ENCODE peak calls at places on chromosome 6, in eight cellular contexts. W, X, V, S, Q, U, R and L are unnamed samples.

GRCh38 chr6:57193177-57193576 is 21.1 kb downstream of the BAG2 start:
- DNase-seq in W (no peak), R (no peak), U (no peak), Q (no peak), X (no peak), S (no peak), V (no peak), L (no peak)

GRCh38 chr6:35181933-35182612 is 31.7 kb upstream of the SCUBE3 start:
- DNase-seq in V (no peak), X (no peak), R (no peak), U (no peak), Q (no peak), W (peak; percentile 76), S (peak; percentile 81), L (peak; percentile 80)

GRCh38 chr6:134207431-134207830 is 110.5 kb downstream of the SGK1 start:
- DNase-seq in V (no peak), S (no peak), U (no peak), W (no peak), Q (no peak), R (no peak), X (no peak), L (no peak)

GRCh38 chr6:29510202-29510601 is 22.4 kb upstream of the MAS1L start:
- DNase-seq in W (no peak), Q (no peak), S (no peak), R (no peak), X (no peak), V (no peak), U (no peak), L (no peak)

GRCh38 chr6:42453027-42453648 is 1.4 kb upstream of the TRERF1 start:
- DNase-seq in V (peak; percentile 42), R (peak; percentile 73), X (peak; percentile 78), U (peak; percentile 74), Q (no peak), W (peak; percentile 87), S (peak; percentile 85), L (peak; percentile 94)

GRCh38 chr6:53090576-53090975 is 25.4 kb downstream of the FBXO9 start:
- DNase-seq in R (no peak), W (no peak), X (no peak), V (no peak), Q (no peak), U (no peak), S (no peak), L (no peak)

GRCh38 chr6:37052027-37052628 is 46.7 kb downstream of the FGD2 start:
- DNase-seq in U (peak; percentile 65), Q (no peak), X (no peak), W (no peak), S (no peak), R (no peak), V (no peak), L (no peak)

GRCh38 chr6:95093154-95093553 is 484.2 kb upstream of the MANEA start:
- DNase-seq in W (no peak), U (no peak), S (no peak), V (no peak), X (no peak), Q (no peak), R (no peak), L (no peak)

GRCh38 chr6:111973897-111974639 is 79.8 kb upstream of the CCN6 start:
- DNase-seq in U (no peak), W (no peak), R (no peak), X (no peak), Q (no peak), S (no peak), V (no peak), L (no peak)

GRCh38 chr6:105849741-105850140 is 236.4 kb upstream of the PRDM1 start:
- DNase-seq in W (no peak), V (no peak), U (no peak), R (no peak), S (no peak), X (no peak), Q (no peak), L (no peak)

GRCh38 chr6:109790131-109790530 is 99.0 kb downstream of the FIG4 start:
- DNase-seq in S (no peak), W (no peak), X (no peak), V (no peak), U (no peak), Q (no peak), R (no peak), L (no peak)

GRCh38 chr6:33414592-33415271 is 3.2 kb downstream of the CUTA start:
- DNase-seq in S (no peak), V (no peak), W (no peak), R (no peak), Q (no peak), U (no peak), X (no peak), L (no peak)

GRCh38 chr6:46849361-46849690 is 56.1 kb downstream of the MEP1A start:
- DNase-seq in Q (no peak), X (no peak), V (no peak), U (no peak), S (no peak), W (no peak), R (no peak), L (no peak)

GRCh38 chr6:124057448-124057847 is 253.8 kb downstream of the NKAIN2 start:
- DNase-seq in U (no peak), X (no peak), W (no peak), Q (no peak), V (no peak), S (peak; percentile 56), R (no peak), L (no peak)

GRCh38 chr6:53309059-53309896 is 39.5 kb downstream of the ELOVL5 start:
- DNase-seq in X (no peak), U (no peak), S (peak; percentile 71), R (no peak), W (no peak), Q (no peak), V (no peak), L (no peak)

GRCh38 chr6:12066297-12066696 is 54.2 kb downstream of the HIVEP1 start:
- DNase-seq in Q (no peak), S (no peak), R (no peak), X (no peak), W (no peak), V (no peak), U (no peak), L (no peak)

GRCh38 chr6:133965817-133966360 is 12.9 kb downstream of the TBPL1 start:
- DNase-seq in U (no peak), W (no peak), X (no peak), R (no peak), Q (no peak), S (no peak), V (no peak), L (no peak)

GRCh38 chr6:106163966-106164877 is 78.1 kb downstream of the PRDM1 start:
- DNase-seq in U (peak; percentile 70), X (peak; percentile 51), R (no peak), V (peak; percentile 25), Q (no peak), S (no peak), W (peak; percentile 71), L (peak; percentile 49)

GRCh38 chr6:21741221-21742109 is 147.9 kb downstream of the SOX4 start:
- DNase-seq in V (no peak), Q (no peak), S (peak; percentile 25), X (no peak), R (no peak), U (no peak), W (no peak), L (no peak)

GRCh38 chr6:167906899-167907298 is 80.2 kb downstream of the AFDN start:
- DNase-seq in W (peak; percentile 65), Q (no peak), U (no peak), S (no peak), X (no peak), V (no peak), R (no peak), L (no peak)

GRCh38 chr6:126066068-126067048 is 80.0 kb downstream of the TRMT11 start:
- DNase-seq in W (no peak), S (no peak), Q (no peak), U (no peak), X (no peak), R (no peak), V (no peak), L (no peak)

GRCh38 chr6:108497883-108498282 is 62.8 kb upstream of the FOXO3 start:
- DNase-seq in S (peak; percentile 17), X (no peak), R (peak; percentile 42), Q (no peak), W (no peak), V (no peak), U (no peak), L (no peak)

GRCh38 chr6:87848616-87849015 is 146.6 kb upstream of the AKIRIN2 start:
- DNase-seq in R (no peak), W (no peak), Q (no peak), U (no peak), V (no peak), S (no peak), X (no peak), L (no peak)

GRCh38 chr6:31652925-31653724 is 664 bp upstream of the BAG6 start:
- DNase-seq in R (no peak), W (peak; percentile 90), X (no peak), V (no peak), S (peak; percentile 96), Q (no peak), U (peak; percentile 88), L (peak; percentile 80)

GRCh38 chr6:15020114-15020770 is 225.6 kb upstream of the JARID2 start:
- DNase-seq in U (no peak), R (no peak), X (no peak), Q (no peak), V (no peak), W (no peak), S (no peak), L (no peak)

GRCh38 chr6:14728396-14729024 is 517.4 kb upstream of the JARID2 start:
- DNase-seq in W (no peak), S (no peak), Q (no peak), V (no peak), U (no peak), X (no peak), R (no peak), L (no peak)

GRCh38 chr6:13538084-13538483 is 36.3 kb upstream of the SIRT5 start:
- DNase-seq in S (no peak), Q (no peak), U (no peak), V (no peak), R (no peak), W (no peak), X (peak; percentile 30), L (no peak)

GRCh38 chr6:12572884-12573824 is 143.4 kb upstream of the PHACTR1 start:
- DNase-seq in R (no peak), X (no peak), U (no peak), Q (no peak), S (no peak), W (no peak), V (no peak), L (no peak)

GRCh38 chr6:123203928-123204327 is 207.9 kb downstream of the CLVS2 start:
- DNase-seq in U (no peak), R (no peak), W (no peak), S (no peak), Q (no peak), V (no peak), X (no peak), L (no peak)

GRCh38 chr6:21354805-21355238 is 238.7 kb upstream of the SOX4 start:
- DNase-seq in X (no peak), U (no peak), Q (no peak), S (peak; percentile 67), W (no peak), V (no peak), R (no peak), L (no peak)

GRCh38 chr6:90707223-90707622 is 120.4 kb upstream of the MAP3K7 start:
- DNase-seq in V (no peak), Q (no peak), W (no peak), U (no peak), R (no peak), S (no peak), X (no peak), L (peak; percentile 31)

GRCh38 chr6:158536891-158537798 is 22.7 kb upstream of the TMEM181 start:
- DNase-seq in S (peak; percentile 85), V (no peak), W (peak; percentile 72), Q (no peak), X (no peak), U (no peak), R (peak; percentile 43), L (peak; percentile 87)

GRCh38 chr6:87741001-87741650 is 39.1 kb upstream of the AKIRIN2 start:
- DNase-seq in S (no peak), R (no peak), U (no peak), V (no peak), Q (no peak), W (no peak), X (no peak), L (no peak)

GRCh38 chr6:138724015-138724414 is 49.6 kb upstream of the CCDC28A start:
- DNase-seq in Q (no peak), W (no peak), V (no peak), U (no peak), R (no peak), X (no peak), S (no peak), L (no peak)